ENCODE peak calls at places on chromosomes 16 and 17, in ten cellular contexts. One of them, this sample, is unnamed.

GRCh38 chr16:20897253-20897896 is 2.8 kb downstream of the DCUN1D3 start:
- DNase-seq in pancreas: no peak
- DNase-seq in GM23248: peak
- DNase-seq in CD8-positive, alpha-beta T cell: no peak
- DNase-seq in fibroblast of lung: peak
- DNase-seq in coronary artery: no peak
- DNase-seq in effector memory CD4-positive, alpha-beta T cell: no peak
- DNase-seq in HCT116: no peak
- DNase-seq in right atrium auricular region: no peak
- DNase-seq in right lobe of liver: no peak
- DNase-seq in this sample: no peak

GRCh38 chr16:79468236-79468635 is 132.3 kb downstream of the MAF start:
- DNase-seq in pancreas: no peak
- DNase-seq in GM23248: no peak
- DNase-seq in CD8-positive, alpha-beta T cell: no peak
- DNase-seq in fibroblast of lung: no peak
- DNase-seq in coronary artery: no peak
- DNase-seq in effector memory CD4-positive, alpha-beta T cell: no peak
- DNase-seq in HCT116: no peak
- DNase-seq in right atrium auricular region: no peak
- DNase-seq in right lobe of liver: no peak
- DNase-seq in this sample: no peak

GRCh38 chr16:13178318-13178717 is 276.9 kb downstream of the SHISA9 start:
- DNase-seq in pancreas: no peak
- DNase-seq in GM23248: no peak
- DNase-seq in CD8-positive, alpha-beta T cell: no peak
- DNase-seq in fibroblast of lung: no peak
- DNase-seq in coronary artery: no peak
- DNase-seq in effector memory CD4-positive, alpha-beta T cell: no peak
- DNase-seq in HCT116: no peak
- DNase-seq in right atrium auricular region: no peak
- DNase-seq in right lobe of liver: no peak
- DNase-seq in this sample: no peak

GRCh38 chr17:60139438-60140285 is 10.1 kb upstream of the CA4 start:
- DNase-seq in pancreas: peak
- DNase-seq in GM23248: peak
- DNase-seq in CD8-positive, alpha-beta T cell: peak
- DNase-seq in fibroblast of lung: peak
- DNase-seq in coronary artery: no peak
- DNase-seq in effector memory CD4-positive, alpha-beta T cell: peak
- DNase-seq in HCT116: peak
- DNase-seq in right atrium auricular region: peak
- DNase-seq in right lobe of liver: peak
- DNase-seq in this sample: peak

GRCh38 chr17:2337152-2337810 is at the start of gene SGSM2:
- DNase-seq in pancreas: peak
- DNase-seq in GM23248: peak
- DNase-seq in CD8-positive, alpha-beta T cell: peak
- DNase-seq in fibroblast of lung: peak
- DNase-seq in coronary artery: peak
- DNase-seq in effector memory CD4-positive, alpha-beta T cell: peak
- DNase-seq in HCT116: no peak
- DNase-seq in right atrium auricular region: no peak
- DNase-seq in right lobe of liver: peak
- DNase-seq in this sample: peak

GRCh38 chr16:3825103-3825502 is 55.4 kb downstream of the CREBBP start:
- DNase-seq in pancreas: no peak
- DNase-seq in GM23248: peak
- DNase-seq in CD8-positive, alpha-beta T cell: no peak
- DNase-seq in fibroblast of lung: peak
- DNase-seq in coronary artery: no peak
- DNase-seq in effector memory CD4-positive, alpha-beta T cell: no peak
- DNase-seq in HCT116: no peak
- DNase-seq in right atrium auricular region: no peak
- DNase-seq in right lobe of liver: no peak
- DNase-seq in this sample: no peak

GRCh38 chr17:63433746-63434591 is 12.1 kb downstream of the CYB561 start:
- DNase-seq in pancreas: peak
- DNase-seq in GM23248: peak
- DNase-seq in CD8-positive, alpha-beta T cell: no peak
- DNase-seq in fibroblast of lung: peak
- DNase-seq in coronary artery: peak
- DNase-seq in effector memory CD4-positive, alpha-beta T cell: no peak
- DNase-seq in HCT116: no peak
- DNase-seq in right atrium auricular region: peak
- DNase-seq in right lobe of liver: peak
- DNase-seq in this sample: no peak

GRCh38 chr17:16415031-16415924 is at the start of gene TRPV2:
- DNase-seq in pancreas: no peak
- DNase-seq in GM23248: no peak
- DNase-seq in CD8-positive, alpha-beta T cell: peak
- DNase-seq in fibroblast of lung: no peak
- DNase-seq in coronary artery: no peak
- DNase-seq in effector memory CD4-positive, alpha-beta T cell: peak
- DNase-seq in HCT116: no peak
- DNase-seq in right atrium auricular region: no peak
- DNase-seq in right lobe of liver: no peak
- DNase-seq in this sample: peak

GRCh38 chr17:42653179-42654124 is 5.6 kb upstream of the TUBG2 start:
- DNase-seq in pancreas: peak
- DNase-seq in GM23248: peak
- DNase-seq in CD8-positive, alpha-beta T cell: no peak
- DNase-seq in fibroblast of lung: peak
- DNase-seq in coronary artery: peak
- DNase-seq in effector memory CD4-positive, alpha-beta T cell: no peak
- DNase-seq in HCT116: no peak
- DNase-seq in right atrium auricular region: peak
- DNase-seq in right lobe of liver: no peak
- DNase-seq in this sample: no peak

GRCh38 chr17:76000755-76001521 is at the start of gene CDK3:
- DNase-seq in pancreas: peak
- DNase-seq in GM23248: no peak
- DNase-seq in CD8-positive, alpha-beta T cell: no peak
- DNase-seq in fibroblast of lung: no peak
- DNase-seq in coronary artery: peak
- DNase-seq in effector memory CD4-positive, alpha-beta T cell: no peak
- DNase-seq in HCT116: no peak
- DNase-seq in right atrium auricular region: no peak
- DNase-seq in right lobe of liver: peak
- DNase-seq in this sample: no peak

GRCh38 chr17:44004761-44005526 is 522 bp downstream of the NAGS start:
- DNase-seq in pancreas: no peak
- DNase-seq in GM23248: peak
- DNase-seq in CD8-positive, alpha-beta T cell: no peak
- DNase-seq in fibroblast of lung: no peak
- DNase-seq in coronary artery: no peak
- DNase-seq in effector memory CD4-positive, alpha-beta T cell: no peak
- DNase-seq in HCT116: no peak
- DNase-seq in right atrium auricular region: no peak
- DNase-seq in right lobe of liver: peak
- DNase-seq in this sample: peak

GRCh38 chr17:51636291-51636690 is 375.9 kb downstream of the UTP18 start:
- DNase-seq in pancreas: no peak
- DNase-seq in GM23248: no peak
- DNase-seq in CD8-positive, alpha-beta T cell: no peak
- DNase-seq in fibroblast of lung: no peak
- DNase-seq in coronary artery: no peak
- DNase-seq in effector memory CD4-positive, alpha-beta T cell: no peak
- DNase-seq in HCT116: peak
- DNase-seq in right atrium auricular region: no peak
- DNase-seq in right lobe of liver: no peak
- DNase-seq in this sample: no peak

GRCh38 chr17:13749566-13750235 is 148.0 kb upstream of the HS3ST3A1 start:
- DNase-seq in pancreas: no peak
- DNase-seq in GM23248: no peak
- DNase-seq in CD8-positive, alpha-beta T cell: no peak
- DNase-seq in fibroblast of lung: no peak
- DNase-seq in coronary artery: no peak
- DNase-seq in effector memory CD4-positive, alpha-beta T cell: no peak
- DNase-seq in HCT116: no peak
- DNase-seq in right atrium auricular region: no peak
- DNase-seq in right lobe of liver: no peak
- DNase-seq in this sample: no peak

GRCh38 chr17:49995055-49995738 is at the start of gene DLX3:
- DNase-seq in pancreas: peak
- DNase-seq in GM23248: peak
- DNase-seq in CD8-positive, alpha-beta T cell: peak
- DNase-seq in fibroblast of lung: peak
- DNase-seq in coronary artery: peak
- DNase-seq in effector memory CD4-positive, alpha-beta T cell: no peak
- DNase-seq in HCT116: no peak
- DNase-seq in right atrium auricular region: peak
- DNase-seq in right lobe of liver: no peak
- DNase-seq in this sample: no peak

GRCh38 chr16:49352923-49353322 is 20.7 kb upstream of the C16orf78 start:
- DNase-seq in pancreas: no peak
- DNase-seq in GM23248: peak
- DNase-seq in CD8-positive, alpha-beta T cell: no peak
- DNase-seq in fibroblast of lung: no peak
- DNase-seq in coronary artery: no peak
- DNase-seq in effector memory CD4-positive, alpha-beta T cell: no peak
- DNase-seq in HCT116: peak
- DNase-seq in right atrium auricular region: no peak
- DNase-seq in right lobe of liver: no peak
- DNase-seq in this sample: no peak

GRCh38 chr17:81518785-81519283 is 6.2 kb upstream of the ACTG1 start:
- DNase-seq in pancreas: peak
- DNase-seq in GM23248: peak
- DNase-seq in CD8-positive, alpha-beta T cell: no peak
- DNase-seq in fibroblast of lung: no peak
- DNase-seq in coronary artery: no peak
- DNase-seq in effector memory CD4-positive, alpha-beta T cell: no peak
- DNase-seq in HCT116: no peak
- DNase-seq in right atrium auricular region: no peak
- DNase-seq in right lobe of liver: peak
- DNase-seq in this sample: no peak

GRCh38 chr17:15392326-15392739 is 50.9 kb upstream of the TEKT3 start:
- DNase-seq in pancreas: no peak
- DNase-seq in GM23248: peak
- DNase-seq in CD8-positive, alpha-beta T cell: no peak
- DNase-seq in fibroblast of lung: peak
- DNase-seq in coronary artery: no peak
- DNase-seq in effector memory CD4-positive, alpha-beta T cell: no peak
- DNase-seq in HCT116: no peak
- DNase-seq in right atrium auricular region: no peak
- DNase-seq in right lobe of liver: no peak
- DNase-seq in this sample: no peak

GRCh38 chr17:19762515-19762961 is 14.4 kb upstream of the ALDH3A1 start:
- DNase-seq in pancreas: peak
- DNase-seq in GM23248: peak
- DNase-seq in CD8-positive, alpha-beta T cell: peak
- DNase-seq in fibroblast of lung: peak
- DNase-seq in coronary artery: peak
- DNase-seq in effector memory CD4-positive, alpha-beta T cell: peak
- DNase-seq in HCT116: no peak
- DNase-seq in right atrium auricular region: peak
- DNase-seq in right lobe of liver: no peak
- DNase-seq in this sample: peak

GRCh38 chr16:56604966-56605365 is 3.4 kb upstream of the MT2A start:
- DNase-seq in pancreas: no peak
- DNase-seq in GM23248: no peak
- DNase-seq in CD8-positive, alpha-beta T cell: no peak
- DNase-seq in fibroblast of lung: no peak
- DNase-seq in coronary artery: no peak
- DNase-seq in effector memory CD4-positive, alpha-beta T cell: no peak
- DNase-seq in HCT116: no peak
- DNase-seq in right atrium auricular region: no peak
- DNase-seq in right lobe of liver: no peak
- DNase-seq in this sample: no peak
- H3K27ac ChIP-seq in pancreas: no peak
- H3K27ac ChIP-seq in GM23248: no peak
- H3K27ac ChIP-seq in CD8-positive, alpha-beta T cell: no peak
- H3K27ac ChIP-seq in fibroblast of lung: peak
- H3K27ac ChIP-seq in coronary artery: no peak
- H3K27ac ChIP-seq in effector memory CD4-positive, alpha-beta T cell: no peak
- H3K27ac ChIP-seq in HCT116: peak
- H3K27ac ChIP-seq in right atrium auricular region: peak
- H3K27ac ChIP-seq in right lobe of liver: no peak
- H3K27ac ChIP-seq in this sample: no peak

DNA sequence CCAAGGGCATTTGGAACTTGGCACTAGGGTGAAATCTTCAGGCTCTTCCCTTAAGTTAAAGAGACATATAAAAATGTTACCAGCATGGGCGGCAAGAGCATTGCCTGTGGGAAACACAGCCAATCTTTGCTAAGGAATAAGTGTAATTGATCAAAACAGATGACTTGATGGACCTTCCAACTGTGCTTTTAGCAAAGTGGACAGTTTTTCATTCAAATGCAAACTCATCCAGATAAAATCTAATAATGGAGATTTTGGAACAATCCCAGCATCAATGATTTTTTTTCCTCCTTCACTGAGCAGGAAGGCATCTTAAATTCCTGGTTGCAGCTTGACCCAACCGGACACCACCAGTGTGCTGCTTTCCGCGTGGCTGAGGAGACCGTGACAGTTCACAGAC is 42.9 kb upstream of the BHLHA9 start:
- DNase-seq in pancreas: no peak
- DNase-seq in GM23248: no peak
- DNase-seq in CD8-positive, alpha-beta T cell: no peak
- DNase-seq in fibroblast of lung: no peak
- DNase-seq in coronary artery: no peak
- DNase-seq in effector memory CD4-positive, alpha-beta T cell: no peak
- DNase-seq in HCT116: no peak
- DNase-seq in right atrium auricular region: no peak
- DNase-seq in right lobe of liver: no peak
- DNase-seq in this sample: no peak
- H3K4me3 ChIP-seq in pancreas: no peak
- H3K4me3 ChIP-seq in GM23248: no peak
- H3K4me3 ChIP-seq in CD8-positive, alpha-beta T cell: no peak
- H3K4me3 ChIP-seq in fibroblast of lung: no peak
- H3K4me3 ChIP-seq in coronary artery: no peak
- H3K4me3 ChIP-seq in effector memory CD4-positive, alpha-beta T cell: no peak
- H3K4me3 ChIP-seq in HCT116: no peak
- H3K4me3 ChIP-seq in right atrium auricular region: no peak
- H3K4me3 ChIP-seq in right lobe of liver: peak
- H3K4me3 ChIP-seq in this sample: no peak

DNA sequence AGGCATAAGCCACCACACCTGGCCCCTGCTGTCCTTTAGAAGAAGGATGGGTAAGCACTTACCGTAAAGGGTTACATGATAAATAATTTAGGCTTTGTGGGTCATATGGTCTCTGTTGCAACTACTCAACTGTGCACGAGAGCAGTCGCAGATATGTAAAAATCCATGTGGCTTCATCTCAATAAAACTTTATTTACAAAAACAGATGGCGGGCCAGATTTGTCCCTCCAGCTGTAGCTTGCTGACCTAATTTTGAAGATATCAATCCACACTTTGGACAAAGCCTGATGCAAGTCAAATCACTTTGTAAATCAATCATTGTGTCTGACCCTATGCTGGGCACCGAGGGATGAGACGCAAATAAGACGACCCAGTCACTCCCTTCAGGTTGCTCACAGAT is 12.1 kb downstream of the TEKT5 start:
- DNase-seq in pancreas: no peak
- DNase-seq in GM23248: no peak
- DNase-seq in CD8-positive, alpha-beta T cell: no peak
- DNase-seq in fibroblast of lung: no peak
- DNase-seq in coronary artery: no peak
- DNase-seq in effector memory CD4-positive, alpha-beta T cell: no peak
- DNase-seq in HCT116: no peak
- DNase-seq in right atrium auricular region: peak
- DNase-seq in right lobe of liver: no peak
- DNase-seq in this sample: no peak
- H3K27ac ChIP-seq in pancreas: no peak
- H3K27ac ChIP-seq in GM23248: no peak
- H3K27ac ChIP-seq in CD8-positive, alpha-beta T cell: no peak
- H3K27ac ChIP-seq in fibroblast of lung: no peak
- H3K27ac ChIP-seq in coronary artery: no peak
- H3K27ac ChIP-seq in effector memory CD4-positive, alpha-beta T cell: no peak
- H3K27ac ChIP-seq in HCT116: no peak
- H3K27ac ChIP-seq in right atrium auricular region: no peak
- H3K27ac ChIP-seq in right lobe of liver: no peak
- H3K27ac ChIP-seq in this sample: no peak

GRCh38 chr16:1535391-1536291 is 2.2 kb downstream of the TMEM204 start:
- DNase-seq in pancreas: no peak
- DNase-seq in GM23248: peak
- DNase-seq in CD8-positive, alpha-beta T cell: peak
- DNase-seq in fibroblast of lung: no peak
- DNase-seq in coronary artery: no peak
- DNase-seq in effector memory CD4-positive, alpha-beta T cell: no peak
- DNase-seq in HCT116: no peak
- DNase-seq in right atrium auricular region: no peak
- DNase-seq in right lobe of liver: no peak
- DNase-seq in this sample: peak
- H3K4me3 ChIP-seq in pancreas: no peak
- H3K4me3 ChIP-seq in GM23248: peak
- H3K4me3 ChIP-seq in CD8-positive, alpha-beta T cell: peak
- H3K4me3 ChIP-seq in fibroblast of lung: no peak
- H3K4me3 ChIP-seq in coronary artery: peak
- H3K4me3 ChIP-seq in effector memory CD4-positive, alpha-beta T cell: peak
- H3K4me3 ChIP-seq in HCT116: no peak
- H3K4me3 ChIP-seq in right atrium auricular region: peak
- H3K4me3 ChIP-seq in right lobe of liver: peak
- H3K4me3 ChIP-seq in this sample: peak

This sample was measured in CD4-positive, alpha-beta memory T cell.